ENCODE peak calls at places on chromosomes 11 and 22, in nine cellular contexts. X, K, B, C, N, D, O, W and I are unnamed samples.

GRCh38 chr11:69920500-69921428 is 101.5 kb upstream of the FGF3 start:
- DNase-seq in X (no peak), K (no peak), B (peak), C (peak), N (no peak), D (no peak), O (no peak), W (no peak), I (no peak)

GRCh38 chr11:33178443-33179154 is 17.3 kb upstream of the CSTF3 start:
- DNase-seq in X (no peak), K (no peak), B (no peak), C (no peak), N (peak), D (no peak), O (no peak), W (no peak), I (no peak)

GRCh38 chr11:3809624-3809928 is 1.2 kb downstream of the PGAP2 start:
- DNase-seq in X (no peak), K (no peak), B (no peak), C (no peak), N (no peak), D (no peak), O (no peak), W (no peak), I (no peak)

GRCh38 chr11:64720640-64721358 is 2.2 kb downstream of the NRXN2 start:
- DNase-seq in X (no peak), K (no peak), B (no peak), C (no peak), N (no peak), D (no peak), O (no peak), W (no peak), I (no peak)

GRCh38 chr11:132655187-132655855 is 877.0 kb downstream of the OPCML start:
- DNase-seq in X (no peak), K (no peak), B (no peak), C (no peak), N (no peak), D (no peak), O (peak), W (no peak), I (no peak)

GRCh38 chr11:74134661-74135515 is 35.9 kb downstream of the C2CD3 start:
- DNase-seq in X (no peak), K (no peak), B (no peak), C (no peak), N (peak), D (no peak), O (no peak), W (no peak), I (peak)

GRCh38 chr11:92269021-92269420 is 44.4 kb downstream of the FAT3 start:
- DNase-seq in X (no peak), K (no peak), B (no peak), C (no peak), N (peak), D (no peak), O (peak), W (no peak), I (peak)

GRCh38 chr11:20048246-20048645 is 112.0 kb downstream of the DBX1 start:
- DNase-seq in X (no peak), K (no peak), B (no peak), C (no peak), N (peak), D (no peak), O (peak), W (no peak), I (peak)

GRCh38 chr11:46279393-46280099 is 2.1 kb downstream of the CREB3L1 start:
- DNase-seq in X (no peak), K (no peak), B (peak), C (no peak), N (peak), D (no peak), O (peak), W (no peak), I (peak)

GRCh38 chr11:122229078-122229477 is 113.1 kb upstream of the BLID start:
- DNase-seq in X (no peak), K (no peak), B (no peak), C (no peak), N (no peak), D (no peak), O (peak), W (no peak), I (peak)

GRCh38 chr11:120316880-120317688 is 8.0 kb upstream of the TLCD5 start:
- DNase-seq in X (no peak), K (no peak), B (peak), C (no peak), N (no peak), D (no peak), O (peak), W (peak), I (peak)

GRCh38 chr11:19951558-19952083 is 208.7 kb downstream of the DBX1 start:
- DNase-seq in X (no peak), K (no peak), B (no peak), C (no peak), N (peak), D (no peak), O (peak), W (no peak), I (peak)

GRCh38 chr11:80241766-80242165 is 800.9 kb upstream of the TENM4 start:
- DNase-seq in X (no peak), K (no peak), B (no peak), C (no peak), N (peak), D (no peak), O (no peak), W (no peak), I (no peak)

GRCh38 chr11:62710001-62710345 is 2.5 kb downstream of the GNG3 start:
- DNase-seq in X (no peak), K (no peak), B (no peak), C (no peak), N (peak), D (no peak), O (peak), W (no peak), I (peak)

GRCh38 chr22:39534591-39535301 is 2.2 kb upstream of the RPS19BP1 start:
- DNase-seq in X (peak), K (peak), B (peak), C (peak), N (peak), D (peak), O (peak), W (peak), I (peak)

GRCh38 chr11:37409124-37409523 is 811.1 kb upstream of the RAG2 start:
- DNase-seq in X (no peak), K (no peak), B (no peak), C (no peak), N (peak), D (no peak), O (no peak), W (no peak), I (no peak)

GRCh38 chr11:74815966-74816365 is 67.3 kb downstream of the RNF169 start:
- DNase-seq in X (no peak), K (no peak), B (no peak), C (no peak), N (no peak), D (no peak), O (no peak), W (no peak), I (no peak)

GRCh38 chr22:44030702-44031082 is 6.6 kb downstream of the PARVB start:
- DNase-seq in X (no peak), K (no peak), B (no peak), C (no peak), N (no peak), D (no peak), O (no peak), W (no peak), I (no peak)

GRCh38 chr11:10913075-10913474 is 55.2 kb upstream of the ZBED5 start:
- DNase-seq in X (no peak), K (no peak), B (no peak), C (no peak), N (no peak), D (no peak), O (peak), W (no peak), I (no peak)

GRCh38 chr11:74311352-74311926 is at the start of gene P4HA3:
- DNase-seq in X (peak), K (peak), B (peak), C (peak), N (peak), D (no peak), O (peak), W (no peak), I (peak)

GRCh38 chr11:63999349-64000025 is 13.2 kb downstream of the OTUB1 start:
- DNase-seq in X (peak), K (peak), B (peak), C (peak), N (peak), D (peak), O (peak), W (peak), I (peak)

GRCh38 chr11:112610996-112611795 is 350.0 kb upstream of the NCAM1 start:
- DNase-seq in X (no peak), K (no peak), B (no peak), C (no peak), N (peak), D (no peak), O (peak), W (no peak), I (peak)

GRCh38 chr11:134854391-134854991 is 442.4 kb upstream of the B3GAT1 start:
- DNase-seq in X (no peak), K (no peak), B (no peak), C (no peak), N (no peak), D (no peak), O (no peak), W (no peak), I (no peak)

GRCh38 chr11:66866420-66867010 is 9.7 kb downstream of the LRFN4 start:
- DNase-seq in X (no peak), K (no peak), B (no peak), C (no peak), N (no peak), D (no peak), O (no peak), W (no peak), I (no peak)

GRCh38 chr22:49232319-49233067 is 595.2 kb downstream of the BRD1 start:
- DNase-seq in X (no peak), K (no peak), B (no peak), C (no peak), N (no peak), D (no peak), O (no peak), W (no peak), I (no peak)

GRCh38 chr11:58524232-58525036 is 16.5 kb upstream of the OR5B21 start:
- DNase-seq in X (peak), K (peak), B (peak), C (no peak), N (peak), D (peak), O (peak), W (peak), I (peak)

GRCh38 chr11:10674440-10674855 is 19.1 kb downstream of the IRAG1 start:
- DNase-seq in X (no peak), K (no peak), B (no peak), C (no peak), N (no peak), D (no peak), O (peak), W (peak), I (no peak)